ENCODE peak calls at places on chromosomes 13 and 19, in seven cellular contexts. J is heart right ventricle, D is WERI-Rb-1, E is A549, C is astrocyte, Y is HL-60, R is cardiac fibroblast. H is an unnamed sample.

GRCh38 chr19:50277966-50278580 is 51.1 kb downstream of the KCNC3 start:
- DNase-seq in J (no peak), D (no peak), E (no peak), C (no peak), Y (no peak), R (no peak), H (no peak)

GRCh38 chr13:70623260-70623659 is 515.0 kb upstream of the KLHL1 start:
- DNase-seq in J (no peak), D (no peak), E (no peak), C (peak), Y (no peak), R (peak), H (peak)

GRCh38 chr19:49437231-49437630 is 4.1 kb downstream of the SLC17A7 start:
- DNase-seq in J (no peak), D (peak), E (no peak), C (no peak), Y (no peak), R (no peak), H (no peak)

GRCh38 chr13:26325876-26326275 is 71.9 kb downstream of the CDK8 start:
- DNase-seq in J (no peak), D (no peak), E (no peak), C (peak), Y (no peak), R (peak), H (peak)

GRCh38 chr13:50672025-50672424 is 171.5 kb downstream of the DLEU7 start:
- DNase-seq in J (no peak), D (no peak), E (no peak), C (no peak), Y (no peak), R (peak), H (peak)

GRCh38 chr13:63481334-63481733 is 2065.7 kb upstream of the PCDH20 start:
- DNase-seq in J (no peak), D (peak), E (no peak), C (no peak), Y (no peak), R (peak), H (no peak)

GRCh38 chr19:4115050-4115817 is 8.7 kb downstream of the MAP2K2 start:
- DNase-seq in J (peak), D (peak), E (no peak), C (no peak), Y (peak), R (no peak), H (no peak)

GRCh38 chr13:24063281-24063851 is 97.2 kb upstream of the SPATA13 start:
- DNase-seq in J (peak), D (no peak), E (no peak), C (peak), Y (no peak), R (no peak), H (peak)

GRCh38 chr13:112509190-112509589 is 78.8 kb downstream of the TUBGCP3 start:
- DNase-seq in J (no peak), D (no peak), E (no peak), C (no peak), Y (no peak), R (no peak), H (no peak)

GRCh38 chr13:101949681-101950080 is 452.2 kb downstream of the FGF14 start:
- DNase-seq in J (no peak), D (no peak), E (no peak), C (no peak), Y (no peak), R (no peak), H (no peak)

GRCh38 chr19:3188627-3189596 is 3.2 kb downstream of the NCLN start:
- DNase-seq in J (no peak), D (no peak), E (no peak), C (no peak), Y (peak), R (no peak), H (no peak)

GRCh38 chr13:70218618-70219017 is 110.4 kb upstream of the KLHL1 start:
- DNase-seq in J (no peak), D (no peak), E (no peak), C (no peak), Y (no peak), R (no peak), H (no peak)

GRCh38 chr19:4889034-4889825 is 13.5 kb downstream of the ARRDC5 start:
- DNase-seq in J (no peak), D (peak), E (no peak), C (peak), Y (no peak), R (peak), H (peak)

GRCh38 chr13:111898956-111899713 is 167.8 kb upstream of the SOX1 start:
- DNase-seq in J (no peak), D (no peak), E (no peak), C (no peak), Y (no peak), R (no peak), H (no peak)

GRCh38 chr13:96996097-96996496 is 1.8 kb upstream of the OXGR1 start:
- DNase-seq in J (no peak), D (no peak), E (no peak), C (no peak), Y (no peak), R (no peak), H (no peak)

GRCh38 chr13:19927117-19927734 is 31.3 kb upstream of the ZMYM2 start:
- DNase-seq in J (no peak), D (no peak), E (peak), C (peak), Y (no peak), R (peak), H (peak)

GRCh38 chr13:18235756-18236527 is 945.7 kb downstream of the TUBA3C start:
- DNase-seq in J (no peak), D (no peak), E (no peak), C (no peak), Y (no peak), R (no peak), H (no peak)

GRCh38 chr13:110308377-110309158 is 1.5 kb downstream of the COL4A2 start:
- DNase-seq in J (no peak), D (peak), E (no peak), C (peak), Y (no peak), R (peak), H (peak)

GRCh38 chr19:18969953-18970659 is 29.1 kb upstream of the HOMER3 start:
- DNase-seq in J (no peak), D (no peak), E (no peak), C (peak), Y (no peak), R (no peak), H (no peak)

GRCh38 chr19:55005684-55006488 is 32.2 kb downstream of the GP6 start:
- DNase-seq in J (no peak), D (peak), E (peak), C (peak), Y (peak), R (peak), H (peak)

DNA sequence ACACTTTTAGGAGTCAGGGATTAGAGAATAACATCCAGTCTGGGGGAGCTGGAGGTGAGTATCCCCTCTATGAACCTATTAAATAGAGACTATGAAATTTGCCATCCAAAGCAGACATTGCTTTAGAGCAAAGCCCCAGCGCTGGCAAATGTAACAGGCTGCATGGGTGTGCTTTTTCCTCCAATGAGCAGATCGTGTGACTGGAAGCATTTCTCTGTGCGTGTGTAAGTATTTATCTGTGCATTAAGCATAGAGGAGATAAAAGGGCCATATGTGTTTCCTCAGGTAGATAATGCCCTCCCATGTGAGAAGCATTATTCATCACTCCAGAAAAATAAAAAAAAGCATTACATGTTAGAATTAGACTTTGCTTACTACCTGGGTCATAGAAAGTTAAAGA is 924 bp downstream of the TNFSF13B start:
- DNase-seq in J (no peak), D (no peak), E (no peak), C (no peak), Y (peak), R (no peak), H (peak)
- H3K4me3 ChIP-seq in J (peak), D (no peak), E (no peak), C (no peak), Y (peak), R (peak), H (peak)

DNA sequence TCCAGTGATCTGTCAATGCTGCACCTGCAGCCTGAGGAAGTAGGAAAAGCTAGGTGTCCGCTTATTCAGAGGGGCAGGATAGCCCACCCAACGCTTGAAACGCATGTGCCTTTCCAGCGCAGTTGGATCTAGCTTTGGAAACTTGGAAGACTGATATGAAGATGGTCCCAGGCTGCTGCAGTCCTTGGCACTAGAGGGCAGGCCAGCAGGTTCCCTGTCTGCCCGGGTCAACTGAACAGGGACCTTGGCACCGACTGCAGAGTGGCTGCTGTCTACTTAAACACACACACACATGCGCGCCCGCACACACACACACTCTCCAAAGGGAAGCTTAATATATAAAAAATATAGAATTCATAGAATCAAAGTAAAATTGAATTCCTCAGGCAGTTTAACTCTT is 100.0 kb downstream of the TSHZ3 start:
- DNase-seq in J (no peak), D (no peak), E (no peak), C (no peak), Y (no peak), R (no peak), H (no peak)
- TF ChIP-seq CTCF in J (no peak), D (peak), E (peak), C (no peak), Y (no peak), R (peak), H (peak)

DNA sequence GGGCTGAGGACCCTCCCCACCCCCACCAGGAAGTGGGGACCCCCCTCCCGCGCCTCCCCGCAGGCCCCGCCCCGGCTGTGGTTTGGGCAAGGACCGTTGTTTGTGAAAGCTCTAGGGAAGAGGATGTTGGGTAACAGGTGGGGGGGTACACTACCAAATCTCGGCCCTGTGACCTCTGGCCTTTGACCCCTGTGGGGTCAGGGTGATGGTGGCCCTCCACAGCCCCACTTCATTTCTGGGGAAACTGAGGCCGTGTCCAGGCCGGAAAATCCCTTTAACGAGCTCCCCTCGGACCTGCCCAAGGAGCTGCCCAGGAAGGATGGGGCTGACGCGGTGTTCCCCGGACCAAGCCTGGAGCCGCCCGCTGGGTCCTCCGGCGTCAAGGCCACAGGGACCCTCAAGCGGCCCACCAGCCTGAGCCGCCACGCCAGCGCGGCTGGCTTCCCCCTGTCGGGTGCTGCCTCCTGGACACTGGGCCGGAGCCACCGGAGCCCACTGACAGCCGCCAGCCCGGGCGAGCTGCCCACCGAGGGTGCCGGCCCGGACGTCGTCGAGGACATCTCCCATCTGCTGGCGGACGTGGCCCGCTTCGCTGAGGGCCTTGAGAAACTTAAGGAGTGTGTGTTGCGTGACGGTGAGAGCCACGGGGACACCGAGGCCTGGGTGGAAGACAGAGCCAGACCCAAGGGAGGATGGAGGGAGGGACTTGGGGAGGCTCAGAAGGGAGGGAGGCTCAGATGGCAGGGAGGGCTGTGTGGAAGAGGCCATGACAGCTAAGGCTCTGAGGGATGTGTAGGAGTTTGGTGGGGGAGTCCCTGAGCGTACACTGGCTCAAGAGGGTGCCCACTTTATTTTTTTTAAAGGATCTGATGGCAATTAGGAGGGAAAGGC is 1.4 kb downstream of the ARHGAP45 start:
- DNase-seq in J (peak), D (no peak), E (no peak), C (no peak), Y (peak), R (no peak), H (no peak)
- H3K4me3 ChIP-seq in J (no peak), D (no peak), E (no peak), C (no peak), Y (peak), R (no peak), H (no peak)

GRCh38 chr19:47225746-47226425 is 5.1 kb downstream of the BBC3 start:
- DNase-seq in J (peak), D (peak), E (peak), C (peak), Y (peak), R (peak), H (peak)
- TF ChIP-seq CTCF in J (peak), D (no peak), E (peak), C (no peak), Y (no peak), R (peak), H (peak)

H was measured in fibroblast of villous mesenchyme.